ENCODE peak calls at places on chromosomes 6 and 20, in four cellular contexts. Z is GM12878, G is HepG2, M is H1. O is an unnamed sample.

GRCh38 chr6:26600759-26601158 is 4.0 kb downstream of the ABT1 start:
- DNase-seq in M (no peak), G (no peak), Z (no peak), O (no peak)

GRCh38 chr6:136710877-136711552 is 81.3 kb downstream of the MAP3K5 start:
- DNase-seq in M (no peak), Z (no peak), G (no peak), O (no peak)

GRCh38 chr20:54207053-54207742 is 689 bp upstream of the PFDN4 start:
- DNase-seq in M (no peak), G (no peak), Z (no peak), O (no peak)

GRCh38 chr6:128310061-128310460 is 210.3 kb downstream of the PTPRK start:
- DNase-seq in M (no peak), Z (no peak), G (no peak), O (no peak)

GRCh38 chr6:5517781-5518180 is 256.5 kb downstream of the FARS2 start:
- DNase-seq in Z (no peak), M (no peak), G (no peak), O (no peak)

GRCh38 chr6:87375315-87375714 is 30.7 kb downstream of the C6orf163 start:
- DNase-seq in Z (no peak), G (no peak), M (no peak), O (no peak)

GRCh38 chr20:35607003-35607735 is 8.5 kb upstream of the SPAG4 start:
- DNase-seq in M (no peak), G (no peak), Z (no peak), O (no peak)

GRCh38 chr6:152474341-152474740 is 162.8 kb downstream of the SYNE1 start:
- DNase-seq in Z (no peak), G (no peak), M (no peak), O (no peak)

GRCh38 chr20:58483051-58483450 is 32.1 kb downstream of the APCDD1L start:
- DNase-seq in G (no peak), M (no peak), Z (no peak), O (no peak)

GRCh38 chr20:40532103-40532502 is 156.9 kb downstream of the MAFB start:
- DNase-seq in Z (no peak), G (peak; percentile 31), M (no peak), O (peak; percentile 68)

GRCh38 chr20:8720089-8720488 is 348.8 kb upstream of the PLCB4 start:
- DNase-seq in M (no peak), G (no peak), Z (no peak), O (no peak)

GRCh38 chr6:155381856-155382690 is 67.8 kb upstream of the TFB1M start:
- DNase-seq in Z (no peak), M (no peak), G (no peak), O (no peak)

GRCh38 chr6:56814308-56814707 is 140.6 kb upstream of the BEND6 start:
- DNase-seq in G (no peak), Z (peak; percentile 47), M (no peak), O (no peak)

GRCh38 chr6:139640453-139640852 is 266.0 kb upstream of the CITED2 start:
- DNase-seq in G (no peak), M (no peak), Z (peak; percentile 28), O (no peak)

GRCh38 chr6:45791600-45792168 is 224.0 kb downstream of the CLIC5 start:
- DNase-seq in Z (no peak), M (no peak), G (no peak), O (no peak)

GRCh38 chr20:5714261-5715041 is 35.8 kb upstream of the SHLD1 start:
- DNase-seq in Z (no peak), G (peak; percentile 100), M (no peak), O (peak; percentile 25)

GRCh38 chr20:34123309-34123708 is 11.3 kb upstream of the EIF2S2 start:
- DNase-seq in G (no peak), Z (no peak), M (no peak), O (no peak)

GRCh38 chr6:142174681-142175080 is 27.6 kb downstream of the VTA1 start:
- DNase-seq in Z (no peak), G (no peak), M (no peak), O (no peak)

GRCh38 chr20:63635431-63636141 is 8.7 kb upstream of the GMEB2 start:
- DNase-seq in G (no peak), M (no peak), Z (peak; percentile 68), O (no peak)

GRCh38 chr6:98054453-98054852 is 771.4 kb upstream of the MMS22L start:
- DNase-seq in M (no peak), G (no peak), Z (no peak), O (no peak)

GRCh38 chr6:40891686-40892085 is 147.3 kb downstream of the UNC5CL start:
- DNase-seq in M (no peak), G (no peak), Z (no peak), O (no peak)

GRCh38 chr20:59159091-59159821 is 4.4 kb upstream of the ZNF831 start:
- DNase-seq in M (no peak), G (no peak), Z (no peak), O (peak; percentile 33)

DNA sequence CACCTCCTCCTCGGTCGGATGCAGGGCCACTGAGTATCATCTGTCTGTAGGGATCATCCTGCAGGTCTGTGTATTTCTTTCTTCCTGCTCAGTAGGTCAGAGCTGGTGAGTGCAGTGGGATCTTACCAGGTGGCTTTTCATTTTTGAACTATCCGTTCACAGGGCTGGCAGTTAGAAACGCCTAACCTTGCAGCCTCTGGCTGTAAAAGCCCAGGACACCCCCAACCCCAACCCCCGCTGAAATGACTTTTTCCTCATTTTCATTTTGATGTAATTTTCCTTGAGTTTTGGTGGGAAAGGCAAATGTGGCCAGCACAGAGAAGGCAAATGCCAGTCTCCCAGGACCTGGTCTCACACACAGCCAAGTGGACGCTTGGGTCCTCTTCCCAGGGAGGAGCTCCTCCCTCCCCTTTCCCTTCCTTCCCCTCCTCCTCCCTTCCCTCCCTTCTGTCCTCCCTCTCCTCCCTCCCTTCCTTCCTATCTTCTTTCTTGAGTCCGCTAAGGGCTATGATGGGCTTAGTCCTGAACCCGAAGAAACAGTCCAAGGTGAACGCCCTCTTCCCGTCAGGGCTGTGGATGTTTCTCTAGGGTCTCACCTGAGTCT is 36.0 kb downstream of the TMEM242 start:
- DNase-seq in M (no peak), Z (no peak), G (no peak), O (no peak)
- TF ChIP-seq ZNF274 in M (no peak), Z (no peak), G (no peak), O (no peak)

GRCh38 chr20:48684501-48685041 is 143.2 kb downstream of the PREX1 start:
- DNase-seq in Z (no peak), G (no peak), M (no peak), O (no peak)
- TF ChIP-seq SUZ12 in Z (no peak), G (no peak), M (no peak), O (no peak)

GRCh38 chr6:35218456-35218855 is 4.7 kb downstream of the SCUBE3 start:
- DNase-seq in G (no peak), Z (no peak), M (no peak), O (no peak)

GRCh38 chr6:35216412-35216732 is 2.6 kb downstream of the SCUBE3 start:
- DNase-seq in G (no peak), M (no peak), Z (no peak), O (no peak)

GRCh38 chr6:35218021-35218420 is 4.3 kb downstream of the SCUBE3 start:
- DNase-seq in G (no peak), Z (no peak), M (no peak), O (no peak)

GRCh38 chr6:35215665-35216411 is 2.1 kb downstream of the SCUBE3 start:
- DNase-seq in Z (no peak), M (no peak), G (no peak), O (no peak)

GRCh38 chr6:35216832-35217811 is 3.4 kb downstream of the SCUBE3 start:
- DNase-seq in G (no peak), Z (no peak), M (no peak), O (no peak)
- H3K9ac ChIP-seq in G (no peak overlapping the region), Z (no peak overlapping the region), M (no peak overlapping the region), O (peak overlapping the region; percentile 62)

GRCh38 chr6:16496210-16496609 is 257.8 kb downstream of the GMPR start:
- DNase-seq in G (no peak), M (no peak), Z (no peak), O (no peak)

GRCh38 chr6:16498237-16498636 is 259.9 kb downstream of the GMPR start:
- DNase-seq in G (no peak), Z (no peak), M (no peak), O (no peak)

GRCh38 chr6:16496982-16497823 is 258.8 kb downstream of the GMPR start:
- DNase-seq in M (no peak), Z (no peak), G (no peak), O (no peak)

GRCh38 chr6:16494781-16495180 is 256.4 kb downstream of the GMPR start:
- DNase-seq in G (no peak), M (no peak), Z (peak; percentile 90), O (no peak)

GRCh38 chr6:16498957-16499356 is 260.6 kb downstream of the GMPR start:
- DNase-seq in G (no peak), Z (no peak), M (no peak), O (no peak)
- TF ChIP-seq ZNF274 in G (no peak), Z (no peak), M (no peak), O (no peak)

GRCh38 chr6:129683606-129684322 is 26.2 kb downstream of the ARHGAP18 start:
- DNase-seq in G (peak; percentile 96), M (no peak), Z (peak; percentile 88), O (peak; percentile 8)
- TF ChIP-seq SUZ12 in G (no peak), M (no peak), Z (no peak), O (no peak)

DNA sequence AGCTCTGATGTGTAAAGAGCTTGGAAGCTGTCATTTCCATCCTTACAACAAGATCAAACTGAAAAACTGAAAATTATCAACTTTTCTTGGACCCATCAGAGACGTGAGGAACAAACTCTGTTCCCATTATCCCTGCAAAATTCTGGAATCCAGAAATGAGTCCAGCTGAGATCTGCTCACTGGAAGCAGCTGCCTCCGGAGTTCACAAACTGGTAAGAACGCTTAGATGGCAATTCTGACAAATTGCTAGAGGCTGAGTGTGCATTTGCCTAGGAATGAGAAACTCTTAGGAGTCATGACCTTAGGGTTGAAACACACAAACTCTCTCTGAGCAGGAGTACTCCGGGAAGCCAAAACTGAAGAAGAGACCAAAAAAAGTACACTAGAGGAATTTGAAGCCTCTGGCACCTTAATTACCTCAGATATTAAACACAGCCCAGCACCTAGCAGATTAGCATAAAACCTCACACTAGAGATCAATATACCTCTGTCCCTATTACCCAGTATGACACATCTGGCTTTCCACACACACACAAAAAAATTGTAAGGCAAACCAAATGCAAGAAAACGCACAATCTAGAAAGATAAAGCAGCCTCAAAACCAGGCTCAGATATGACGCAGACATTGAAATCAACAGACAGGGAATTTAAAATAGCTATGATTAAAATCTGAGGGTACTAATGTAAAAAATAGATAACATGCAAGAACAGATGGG is 233.5 kb upstream of the SGK1 start:
- DNase-seq in G (no peak), M (no peak), Z (no peak), O (no peak)
- H3K9ac ChIP-seq in G (no peak overlapping the region), M (no peak overlapping the region), Z (no peak overlapping the region), O (no peak overlapping the region)

GRCh38 chr6:14542670-14543366 is 425.2 kb downstream of the CD83 start:
- DNase-seq in Z (peak; percentile 5), G (no peak), M (no peak), O (no peak)
- TF ChIP-seq ZNF274 in Z (no peak), G (no peak), M (no peak), O (no peak)

DNA sequence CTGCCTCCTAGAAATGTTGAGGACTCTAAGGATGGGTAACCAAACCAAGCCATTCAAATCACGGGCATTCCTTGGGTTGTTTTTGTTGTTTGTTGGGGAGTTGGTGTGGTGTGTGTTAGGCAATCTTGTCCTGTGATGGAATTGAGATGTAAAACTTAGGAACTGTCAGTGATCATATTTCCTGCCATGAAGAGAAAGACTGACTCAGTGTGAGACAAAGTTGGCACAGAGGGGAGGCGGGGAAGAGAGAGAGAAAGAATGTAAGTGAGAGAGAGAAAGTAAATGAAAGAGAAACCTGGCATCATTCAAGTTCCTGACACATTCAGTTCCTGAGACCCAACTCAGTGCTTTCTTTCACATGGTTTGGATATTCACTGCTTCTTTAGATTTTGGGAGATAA is 21.6 kb upstream of the FBXO30 start:
- DNase-seq in Z (no peak), G (no peak), M (no peak), O (peak; percentile 3)
- TF ChIP-seq SUZ12 in Z (no peak), G (no peak), M (no peak), O (no peak)

O was measured in NT2/D1.